ENCODE peak calls at places on chromosomes 16 and 17, in six cellular contexts. One of them, this sample, is unnamed. For H3K9me2, the result is how much of the 10 kb centered on the place peaks cover.

GRCh38 chr16:11205754-11206459 is 50.1 kb downstream of the SOCS1 start:
- DNase-seq in OCI-LY7: no peak
- DNase-seq in PC-9: no peak
- DNase-seq in MM.1S: no peak
- DNase-seq in PC-3: no peak
- DNase-seq in GM23338: peak
- DNase-seq in this sample: no peak

GRCh38 chr16:85524630-85525463 is 88.3 kb upstream of the GSE1 start:
- DNase-seq in OCI-LY7: peak
- DNase-seq in PC-9: peak
- DNase-seq in MM.1S: no peak
- DNase-seq in PC-3: peak
- DNase-seq in GM23338: no peak
- DNase-seq in this sample: peak

GRCh38 chr17:13534946-13535345 is 66.8 kb downstream of the HS3ST3A1 start:
- DNase-seq in OCI-LY7: no peak
- DNase-seq in PC-9: no peak
- DNase-seq in MM.1S: no peak
- DNase-seq in PC-3: no peak
- DNase-seq in GM23338: no peak
- DNase-seq in this sample: no peak

GRCh38 chr17:81371910-81372760 is 23.1 kb upstream of the BAHCC1 start:
- DNase-seq in OCI-LY7: no peak
- DNase-seq in PC-9: peak
- DNase-seq in MM.1S: no peak
- DNase-seq in PC-3: peak
- DNase-seq in GM23338: peak
- DNase-seq in this sample: peak

GRCh38 chr17:3944485-3945388 is 19.5 kb downstream of the ATP2A3 start:
- DNase-seq in OCI-LY7: peak
- DNase-seq in PC-9: peak
- DNase-seq in MM.1S: no peak
- DNase-seq in PC-3: no peak
- DNase-seq in GM23338: peak
- DNase-seq in this sample: peak

GRCh38 chr17:41863074-41863843 is 2.0 kb downstream of the KLHL11 start:
- DNase-seq in OCI-LY7: no peak
- DNase-seq in PC-9: no peak
- DNase-seq in MM.1S: no peak
- DNase-seq in PC-3: no peak
- DNase-seq in GM23338: peak
- DNase-seq in this sample: no peak

GRCh38 chr17:74603746-74604145 is 11.7 kb upstream of the CD300LD start:
- DNase-seq in OCI-LY7: peak
- DNase-seq in PC-9: no peak
- DNase-seq in MM.1S: no peak
- DNase-seq in PC-3: no peak
- DNase-seq in GM23338: no peak
- DNase-seq in this sample: no peak

GRCh38 chr17:62664336-62665120 is 37.1 kb downstream of the MRC2 start:
- DNase-seq in OCI-LY7: no peak
- DNase-seq in PC-9: no peak
- DNase-seq in MM.1S: no peak
- DNase-seq in PC-3: no peak
- DNase-seq in GM23338: no peak
- DNase-seq in this sample: no peak

GRCh38 chr17:68289936-68290267 is 1.0 kb downstream of the SLC16A6 start:
- DNase-seq in OCI-LY7: no peak
- DNase-seq in PC-9: no peak
- DNase-seq in MM.1S: no peak
- DNase-seq in PC-3: peak
- DNase-seq in GM23338: no peak
- DNase-seq in this sample: no peak

GRCh38 chr16:59540621-59541020 is 806.5 kb upstream of the GOT2 start:
- DNase-seq in OCI-LY7: no peak
- DNase-seq in PC-9: no peak
- DNase-seq in MM.1S: no peak
- DNase-seq in PC-3: peak
- DNase-seq in GM23338: no peak
- DNase-seq in this sample: no peak

DNA sequence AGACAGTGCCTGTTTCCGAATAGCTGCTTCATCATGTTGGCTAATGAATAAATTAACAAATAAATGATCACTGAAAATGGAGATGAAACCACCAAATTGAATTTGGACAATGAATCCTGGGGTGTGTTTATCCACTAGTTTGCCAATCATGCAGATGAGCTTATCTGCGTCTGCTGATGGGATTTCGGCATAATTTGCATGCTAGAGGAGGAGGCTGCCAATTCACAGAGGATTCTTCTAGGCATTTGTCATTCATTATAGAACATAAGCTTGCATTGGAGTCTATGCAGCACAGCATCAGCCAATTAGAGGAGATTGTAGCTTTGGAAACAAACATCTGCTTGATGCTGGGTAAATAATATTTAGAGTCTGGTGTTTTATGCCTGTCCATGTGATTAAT is 123.1 kb downstream of the NPIPB5 start:
- DNase-seq in OCI-LY7: no peak
- DNase-seq in PC-9: no peak
- DNase-seq in MM.1S: no peak
- DNase-seq in PC-3: no peak
- DNase-seq in GM23338: peak
- DNase-seq in this sample: no peak
- H3K9me2 ChIP-seq in OCI-LY7: under half
- H3K9me2 ChIP-seq in PC-9: under half
- H3K9me2 ChIP-seq in MM.1S: under half
- H3K9me2 ChIP-seq in PC-3: under half
- H3K9me2 ChIP-seq in GM23338: under half
- H3K9me2 ChIP-seq in this sample: under half

GRCh38 chr17:77811521-77811920 is 147.0 kb upstream of the TNRC6C start:
- DNase-seq in OCI-LY7: no peak
- DNase-seq in PC-9: no peak
- DNase-seq in MM.1S: no peak
- DNase-seq in PC-3: peak
- DNase-seq in GM23338: no peak
- DNase-seq in this sample: no peak
- H3K9me2 ChIP-seq in OCI-LY7: under half
- H3K9me2 ChIP-seq in PC-9: under half
- H3K9me2 ChIP-seq in MM.1S: under half
- H3K9me2 ChIP-seq in PC-3: under half
- H3K9me2 ChIP-seq in GM23338: under half
- H3K9me2 ChIP-seq in this sample: under half

GRCh38 chr16:9447699-9448098 is 356.3 kb downstream of the HAPSTR1 start:
- DNase-seq in OCI-LY7: no peak
- DNase-seq in PC-9: no peak
- DNase-seq in MM.1S: no peak
- DNase-seq in PC-3: no peak
- DNase-seq in GM23338: no peak
- DNase-seq in this sample: no peak

GRCh38 chr16:9443864-9444263 is 352.4 kb downstream of the HAPSTR1 start:
- DNase-seq in OCI-LY7: no peak
- DNase-seq in PC-9: no peak
- DNase-seq in MM.1S: no peak
- DNase-seq in PC-3: no peak
- DNase-seq in GM23338: no peak
- DNase-seq in this sample: no peak

GRCh38 chr16:9446471-9447194 is 355.2 kb downstream of the HAPSTR1 start:
- DNase-seq in OCI-LY7: no peak
- DNase-seq in PC-9: no peak
- DNase-seq in MM.1S: no peak
- DNase-seq in PC-3: no peak
- DNase-seq in GM23338: no peak
- DNase-seq in this sample: no peak

GRCh38 chr16:9447195-9447551 is 355.7 kb downstream of the HAPSTR1 start:
- DNase-seq in OCI-LY7: no peak
- DNase-seq in PC-9: no peak
- DNase-seq in MM.1S: no peak
- DNase-seq in PC-3: no peak
- DNase-seq in GM23338: no peak
- DNase-seq in this sample: no peak

DNA sequence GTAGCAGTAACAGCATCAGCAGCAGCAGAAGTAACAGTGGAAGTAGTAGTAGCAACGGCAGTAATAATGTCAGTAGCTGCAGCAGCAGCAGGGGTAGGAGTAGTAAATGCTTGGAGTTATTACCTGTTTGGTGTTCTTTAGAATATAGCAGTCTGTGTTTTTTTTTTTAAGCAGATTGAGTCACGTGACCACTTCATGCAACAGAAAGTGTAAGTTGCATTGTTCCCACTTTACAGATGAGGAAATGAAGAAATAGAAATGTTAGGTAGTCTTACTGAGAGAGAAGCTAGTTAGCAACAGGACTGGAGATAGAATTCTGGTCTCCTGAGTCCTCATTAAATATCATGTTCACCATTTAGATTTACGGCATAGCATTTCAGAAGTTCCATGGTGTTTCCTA is 358.2 kb downstream of the HAPSTR1 start:
- DNase-seq in OCI-LY7: no peak
- DNase-seq in PC-9: no peak
- DNase-seq in MM.1S: no peak
- DNase-seq in PC-3: no peak
- DNase-seq in GM23338: no peak
- DNase-seq in this sample: no peak
- H3K9me2 ChIP-seq in OCI-LY7: under half
- H3K9me2 ChIP-seq in PC-9: under half
- H3K9me2 ChIP-seq in MM.1S: under half
- H3K9me2 ChIP-seq in PC-3: under half
- H3K9me2 ChIP-seq in GM23338: under half
- H3K9me2 ChIP-seq in this sample: under half

DNA sequence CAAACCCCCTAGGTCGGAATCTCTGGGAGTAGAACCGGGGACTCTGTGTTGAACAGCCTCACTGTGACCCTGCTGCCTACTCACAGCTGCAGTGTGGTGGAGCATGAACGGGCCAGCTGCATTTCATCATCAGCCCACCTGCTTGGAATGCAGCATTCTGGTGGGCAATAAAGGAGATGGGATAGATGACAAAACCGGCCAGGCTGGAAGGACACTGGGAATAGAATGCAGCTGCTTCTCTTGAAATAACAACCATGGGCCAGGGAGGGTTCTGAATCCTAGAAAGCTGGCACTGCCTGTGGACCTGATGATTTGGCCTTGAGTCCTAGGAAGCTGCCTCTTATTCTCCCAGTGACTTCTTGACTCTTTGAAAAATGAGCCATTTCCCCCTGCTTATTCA is 23.5 kb downstream of the CFAP97D1 start:
- DNase-seq in OCI-LY7: no peak
- DNase-seq in PC-9: no peak
- DNase-seq in MM.1S: no peak
- DNase-seq in PC-3: no peak
- DNase-seq in GM23338: peak
- DNase-seq in this sample: no peak
- H3K9me2 ChIP-seq in OCI-LY7: under half
- H3K9me2 ChIP-seq in PC-9: under half
- H3K9me2 ChIP-seq in MM.1S: under half
- H3K9me2 ChIP-seq in PC-3: under half
- H3K9me2 ChIP-seq in GM23338: under half
- H3K9me2 ChIP-seq in this sample: under half

GRCh38 chr16:71288570-71288889 is 672 bp downstream of the CMTR2 start:
- DNase-seq in OCI-LY7: no peak
- DNase-seq in PC-9: no peak
- DNase-seq in MM.1S: no peak
- DNase-seq in PC-3: no peak
- DNase-seq in GM23338: no peak
- DNase-seq in this sample: no peak
- H3K9me2 ChIP-seq in OCI-LY7: under half
- H3K9me2 ChIP-seq in PC-9: under half
- H3K9me2 ChIP-seq in MM.1S: under half
- H3K9me2 ChIP-seq in PC-3: under half
- H3K9me2 ChIP-seq in GM23338: under half
- H3K9me2 ChIP-seq in this sample: under half

DNA sequence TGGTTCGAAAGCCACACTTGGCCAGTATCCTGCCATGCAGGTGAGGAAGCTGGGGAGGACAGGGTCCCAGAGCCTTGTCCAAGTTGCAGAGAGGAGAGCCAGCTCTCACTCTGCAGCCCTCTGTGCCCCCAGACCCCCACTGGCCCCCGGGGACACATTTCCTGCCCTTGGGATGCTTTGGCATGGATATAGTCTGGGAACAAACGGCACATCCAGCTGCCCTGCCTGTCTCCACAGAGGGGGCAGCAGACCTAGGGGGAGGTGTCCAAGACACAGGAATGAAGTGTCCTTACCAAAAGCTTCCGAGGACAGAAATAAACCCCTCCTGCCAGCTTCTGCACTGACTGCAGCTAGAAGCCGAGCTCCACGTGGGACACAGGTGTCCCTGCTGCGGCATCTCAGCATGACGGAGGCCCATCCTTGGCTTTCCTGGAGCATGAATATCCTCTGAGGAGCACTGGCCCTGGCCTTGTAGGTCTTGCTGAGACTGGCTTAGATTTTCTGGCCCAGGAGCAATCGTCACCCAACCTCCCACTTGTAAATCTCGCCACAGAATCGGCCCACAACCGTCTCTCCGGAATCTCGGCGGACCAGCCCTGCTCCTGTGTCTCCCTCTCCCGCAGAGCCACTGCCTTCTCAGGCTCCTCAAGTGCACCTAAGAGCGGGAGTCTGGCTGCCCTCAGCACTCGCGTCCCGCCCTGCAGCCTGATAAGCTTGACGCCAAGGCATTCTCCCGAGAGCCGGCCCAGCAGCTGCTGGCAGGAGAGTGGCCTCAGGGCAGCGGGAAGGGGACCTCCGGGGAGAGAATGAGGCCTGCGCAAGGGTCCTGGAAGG is 1.1 kb upstream of the CAPN15 start:
- DNase-seq in OCI-LY7: peak
- DNase-seq in PC-9: no peak
- DNase-seq in MM.1S: no peak
- DNase-seq in PC-3: peak
- DNase-seq in GM23338: peak
- DNase-seq in this sample: no peak
- H3K9me2 ChIP-seq in OCI-LY7: under half
- H3K9me2 ChIP-seq in PC-9: under half
- H3K9me2 ChIP-seq in MM.1S: under half
- H3K9me2 ChIP-seq in PC-3: under half
- H3K9me2 ChIP-seq in GM23338: under half
- H3K9me2 ChIP-seq in this sample: under half

GRCh38 chr16:774086-775001 is 13.8 kb downstream of the MSLN start:
- DNase-seq in OCI-LY7: no peak
- DNase-seq in PC-9: peak
- DNase-seq in MM.1S: peak
- DNase-seq in PC-3: no peak
- DNase-seq in GM23338: no peak
- DNase-seq in this sample: no peak
- H3K9me2 ChIP-seq in OCI-LY7: under half
- H3K9me2 ChIP-seq in PC-9: under half
- H3K9me2 ChIP-seq in MM.1S: under half
- H3K9me2 ChIP-seq in PC-3: under half
- H3K9me2 ChIP-seq in GM23338: under half
- H3K9me2 ChIP-seq in this sample: under half

GRCh38 chr17:66542183-66542966 is 240.0 kb downstream of the PRKCA start:
- DNase-seq in OCI-LY7: peak
- DNase-seq in PC-9: no peak
- DNase-seq in MM.1S: peak
- DNase-seq in PC-3: peak
- DNase-seq in GM23338: no peak
- DNase-seq in this sample: peak
- H3K9me2 ChIP-seq in OCI-LY7: under half
- H3K9me2 ChIP-seq in PC-9: under half
- H3K9me2 ChIP-seq in MM.1S: under half
- H3K9me2 ChIP-seq in PC-3: under half
- H3K9me2 ChIP-seq in GM23338: under half
- H3K9me2 ChIP-seq in this sample: under half